ENCODE peak calls at places on chromosomes 1 and 21, in five cellular contexts. L is prostate gland, A is Peyer's patch, Y is HL-60, Z is cardiac muscle cell. F is an unnamed sample.

GRCh38 chr1:53460211-53460634 is 1.0 kb downstream of the DMRTB1 start:
- DNase-seq in L (no peak), A (no peak), Y (no peak), Z (no peak), F (no peak)

GRCh38 chr1:174367892-174368291 is 79.9 kb upstream of the GPR52 start:
- DNase-seq in L (no peak), A (no peak), Y (no peak), Z (no peak), F (no peak)

GRCh38 chr1:39003787-39004186 is 12.7 kb downstream of the AKIRIN1 start:
- DNase-seq in L (no peak), A (no peak), Y (no peak), Z (peak), F (no peak)

GRCh38 chr1:196180847-196181593 is 427.2 kb downstream of the KCNT2 start:
- DNase-seq in L (no peak), A (no peak), Y (no peak), Z (peak), F (peak)

GRCh38 chr1:161890574-161890973 is 124.5 kb downstream of the ATF6 start:
- DNase-seq in L (no peak), A (no peak), Y (no peak), Z (no peak), F (no peak)

GRCh38 chr1:41557751-41558455 is 73.4 kb upstream of the EDN2 start:
- DNase-seq in L (no peak), A (no peak), Y (no peak), Z (no peak), F (no peak)

GRCh38 chr1:55402117-55402516 is 187.0 kb upstream of the USP24 start:
- DNase-seq in L (no peak), A (no peak), Y (no peak), Z (peak), F (no peak)

GRCh38 chr1:200962631-200963030 is 60.9 kb downstream of the KIF21B start:
- DNase-seq in L (no peak), A (no peak), Y (no peak), Z (no peak), F (no peak)

GRCh38 chr1:31617917-31618746 is 643 bp downstream of the HCRTR1 start:
- DNase-seq in L (no peak), A (no peak), Y (peak), Z (peak), F (no peak)

GRCh38 chr1:227764019-227764391 is 28.8 kb downstream of the SNAP47 start:
- DNase-seq in L (no peak), A (no peak), Y (no peak), Z (no peak), F (no peak)

GRCh38 chr1:32363713-32364112 is 1.4 kb downstream of the TSSK3 start:
- DNase-seq in L (no peak), A (no peak), Y (no peak), Z (no peak), F (no peak)

GRCh38 chr21:32572574-32573420 is 12.5 kb downstream of the TCP10L start:
- DNase-seq in L (peak), A (no peak), Y (no peak), Z (no peak), F (no peak)

GRCh38 chr1:109631513-109632260 is 12.1 kb downstream of the AMPD2 start:
- DNase-seq in L (peak), A (no peak), Y (no peak), Z (no peak), F (no peak)

GRCh38 chr1:209769956-209770355 is 14.1 kb downstream of the TRAF3IP3 start:
- DNase-seq in L (no peak), A (no peak), Y (peak), Z (peak), F (no peak)

GRCh38 chr1:248913933-248914332 is 7.9 kb downstream of the PGBD2 start:
- DNase-seq in L (no peak), A (no peak), Y (no peak), Z (no peak), F (no peak)

DNA sequence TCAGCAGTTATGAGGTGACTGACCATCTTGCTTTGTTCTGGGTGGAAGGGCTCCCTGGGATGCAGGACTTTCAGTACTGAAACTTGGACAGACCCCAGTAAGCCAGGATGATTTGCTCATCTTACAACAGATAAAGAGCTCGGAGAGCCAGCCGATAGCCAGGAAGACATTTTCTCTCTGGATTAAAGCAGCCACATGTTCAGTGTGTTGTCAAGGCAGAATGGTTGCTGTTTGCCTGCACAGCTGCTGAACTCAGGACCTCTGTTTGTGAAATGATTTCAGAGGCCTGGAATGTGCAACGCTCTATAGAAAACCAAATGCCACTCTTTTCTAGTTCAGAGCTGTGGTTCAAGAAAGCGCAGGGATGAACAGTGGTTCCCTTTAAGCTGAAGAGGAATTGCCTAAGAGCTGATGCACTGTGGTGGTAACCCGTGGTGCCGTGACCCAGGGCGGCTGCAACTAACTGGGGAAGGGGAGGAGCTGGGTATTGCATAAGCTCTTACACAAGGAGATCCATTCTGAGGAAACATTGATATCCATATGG is 40.7 kb downstream of the CASQ2 start:
- DNase-seq in L (no peak), A (peak), Y (peak), Z (peak), F (peak)
- TF ChIP-seq CTCF in L (no peak), A (no peak), Y (no peak), Z (no peak), F (no peak)

GRCh38 chr21:35216966-35217365 is 167.9 kb upstream of the RUNX1 start:
- DNase-seq in L (no peak), A (no peak), Y (no peak), Z (no peak), F (no peak)
- H3K4me3 ChIP-seq in L (no peak), A (no peak), Y (no peak), Z (no peak), F (no peak)

GRCh38 chr1:155091071-155092051 is 12.7 kb downstream of the EFNA3 start:
- DNase-seq in L (peak), A (peak), Y (peak), Z (peak), F (no peak)

GRCh38 chr1:155092131-155092530 is 13.5 kb downstream of the EFNA3 start:
- DNase-seq in L (no peak), A (no peak), Y (no peak), Z (no peak), F (no peak)

GRCh38 chr1:155092641-155093040 is 14.0 kb downstream of the EFNA3 start:
- DNase-seq in L (no peak), A (no peak), Y (no peak), Z (no peak), F (no peak)

GRCh38 chr1:155094622-155094948 is 15.9 kb downstream of the EFNA3 start:
- DNase-seq in L (no peak), A (no peak), Y (no peak), Z (no peak), F (no peak)

DNA sequence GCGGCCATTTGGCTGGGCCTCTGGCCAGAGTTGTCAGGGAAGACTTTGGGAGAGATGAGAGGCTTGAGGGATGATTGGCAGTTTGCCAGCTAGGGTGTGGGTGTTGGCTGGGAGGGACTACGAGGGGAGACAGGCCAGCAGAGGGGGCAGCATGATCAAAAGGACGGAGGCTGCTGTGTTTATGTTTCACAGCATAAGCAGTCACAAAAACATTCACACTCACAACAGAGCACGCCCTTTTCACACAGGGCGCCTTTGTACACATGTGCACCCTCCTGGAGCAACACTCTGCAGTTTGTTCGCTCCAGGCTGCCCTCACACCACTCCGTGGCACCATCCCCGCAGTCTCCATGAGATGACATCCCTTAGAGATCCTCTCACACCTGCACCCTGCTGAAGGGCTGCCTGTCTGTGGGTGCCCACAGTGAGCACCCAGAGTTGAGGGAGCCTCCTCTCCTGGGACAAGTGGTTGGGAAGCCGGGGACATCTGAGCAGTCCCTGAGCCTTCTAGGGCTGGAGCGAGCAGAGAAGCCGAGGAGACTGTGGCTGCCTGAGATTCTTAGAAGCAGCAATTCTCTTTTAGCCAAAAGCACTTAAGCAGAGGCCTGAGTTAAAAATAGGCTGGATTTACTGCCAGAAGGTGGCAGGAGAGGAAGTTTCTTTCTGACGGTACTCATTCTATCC is 15.4 kb downstream of the EFNA3 start:
- DNase-seq in L (no peak), A (no peak), Y (peak), Z (peak), F (no peak)
- TF ChIP-seq CTCF in L (no peak), A (no peak), Y (peak), Z (peak), F (peak)

GRCh38 chr1:43448955-43449707 is 4.6 kb downstream of the HYI start:
- DNase-seq in L (no peak), A (no peak), Y (no peak), Z (no peak), F (no peak)
- H3K4me3 ChIP-seq in L (no peak), A (no peak), Y (no peak), Z (no peak), F (no peak)

GRCh38 chr21:39445339-39446269 is at the start of gene LCA5L:
- DNase-seq in L (peak), A (peak), Y (peak), Z (peak), F (no peak)
- TF ChIP-seq CTCF in L (no peak), A (no peak), Y (no peak), Z (no peak), F (no peak)

GRCh38 chr1:207825296-207825695 is 73.4 kb downstream of the CD46 start:
- DNase-seq in L (no peak), A (no peak), Y (no peak), Z (no peak), F (no peak)

GRCh38 chr1:207827488-207827830 is 75.6 kb downstream of the CD46 start:
- DNase-seq in L (no peak), A (no peak), Y (no peak), Z (no peak), F (no peak)

GRCh38 chr1:207828046-207828445 is 76.2 kb downstream of the CD46 start:
- DNase-seq in L (no peak), A (no peak), Y (no peak), Z (no peak), F (no peak)

GRCh38 chr1:207825719-207826556 is 74.1 kb downstream of the CD46 start:
- DNase-seq in L (no peak), A (peak), Y (peak), Z (peak), F (no peak)

DNA sequence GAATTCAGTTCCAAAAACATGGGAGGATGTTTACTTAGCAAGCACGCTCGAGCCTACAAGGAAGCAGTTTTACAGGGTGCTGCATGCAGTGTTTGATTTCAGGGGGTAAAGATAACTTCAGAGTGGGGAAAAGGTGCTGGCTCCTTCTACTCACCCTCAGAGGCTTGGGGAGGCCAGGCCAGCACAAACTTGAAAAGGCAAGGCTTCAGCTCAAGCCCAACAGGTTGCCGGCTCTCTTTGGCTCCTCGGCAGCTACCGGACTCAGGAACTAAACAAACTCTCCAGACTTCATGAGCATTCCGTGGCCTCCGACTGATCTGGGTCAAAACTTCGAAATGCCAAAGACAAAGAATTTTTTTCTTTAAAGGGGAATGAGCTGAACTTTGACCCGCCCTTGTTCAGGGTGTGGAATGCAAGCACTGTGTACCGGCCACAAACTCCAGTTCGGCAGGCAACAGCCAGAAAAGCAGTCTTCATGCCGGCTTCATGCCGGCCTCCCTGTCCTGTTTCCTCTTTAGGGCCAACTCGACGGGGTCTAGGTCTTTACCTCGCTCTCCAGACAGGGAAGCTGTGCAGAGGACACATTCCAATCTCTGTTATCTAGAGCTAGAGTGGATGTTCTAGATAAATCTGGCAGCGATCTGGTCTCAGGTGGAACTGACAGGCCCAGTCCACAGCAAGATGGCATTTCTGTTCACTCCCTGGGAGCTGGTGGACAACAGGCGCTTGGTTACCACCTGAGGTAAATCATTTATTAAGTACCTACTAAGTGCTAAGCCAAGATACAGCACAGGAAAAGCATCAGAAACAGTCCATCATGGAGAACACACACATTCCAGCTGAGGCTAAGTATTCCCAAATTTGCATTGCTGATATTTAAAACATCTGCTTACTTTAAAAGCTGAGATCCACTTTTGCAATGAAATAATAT is 75.0 kb downstream of the CD46 start:
- DNase-seq in L (peak), A (no peak), Y (no peak), Z (no peak), F (no peak)
- H3K4me3 ChIP-seq in L (peak), A (peak), Y (peak), Z (no peak), F (no peak)

DNA sequence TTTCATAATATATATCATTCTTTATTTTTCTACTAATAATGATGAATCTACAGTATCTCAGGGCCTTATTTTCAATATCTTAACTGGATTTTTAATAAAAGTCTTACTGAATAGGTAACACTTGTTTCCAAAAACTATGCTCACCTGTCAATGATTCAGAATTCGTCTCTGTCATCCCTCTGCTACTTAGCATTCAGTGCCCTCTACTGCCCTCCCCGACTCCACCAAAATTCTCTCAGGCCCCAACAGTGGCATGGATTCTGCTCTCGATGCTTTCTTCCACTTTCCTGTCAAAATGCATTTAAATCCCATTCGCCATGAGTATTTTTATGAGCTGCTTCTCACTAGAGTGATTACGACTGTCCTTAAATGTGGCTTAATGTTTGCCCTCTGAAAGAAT is 10.5 kb upstream of the BACH1 start:
- DNase-seq in L (no peak), A (no peak), Y (no peak), Z (no peak), F (no peak)
- TF ChIP-seq CTCF in L (no peak), A (no peak), Y (no peak), Z (no peak), F (no peak)